ENCODE peak calls at places on chromosomes 6 and 20, in nine cellular contexts. Q, K, E, H, F, C, X, S and B are unnamed samples. For H3K36me3, the result is how much of the 10 kb centered on the place peaks cover.

GRCh38 chr6:147283460-147283859 is 79.2 kb downstream of the STXBP5 start:
- DNase-seq in Q (no peak), K (no peak), E (no peak), H (peak), F (no peak), C (no peak), X (no peak), S (no peak), B (no peak)

GRCh38 chr6:43277643-43278523 is 20.2 kb upstream of the SLC22A7 start:
- DNase-seq in Q (no peak), K (no peak), E (no peak), H (peak), F (no peak), C (no peak), X (no peak), S (no peak), B (no peak)

GRCh38 chr20:53202781-53203180 is 230.6 kb downstream of the TSHZ2 start:
- DNase-seq in Q (no peak), K (no peak), E (no peak), H (no peak), F (no peak), C (no peak), X (no peak), S (no peak), B (no peak)

GRCh38 chr6:89708316-89708715 is 69.8 kb upstream of the LYRM2 start:
- DNase-seq in Q (no peak), K (no peak), E (no peak), H (no peak), F (no peak), C (no peak), X (no peak), S (no peak), B (no peak)

GRCh38 chr6:143271024-143271423 is 179.5 kb downstream of the ADAT2 start:
- DNase-seq in Q (no peak), K (peak), E (no peak), H (peak), F (no peak), C (no peak), X (no peak), S (no peak), B (no peak)

GRCh38 chr6:30465582-30466306 is 23.6 kb upstream of the HLA-E start:
- DNase-seq in Q (no peak), K (no peak), E (no peak), H (no peak), F (no peak), C (no peak), X (no peak), S (no peak), B (no peak)

GRCh38 chr6:168192195-168192900 is 113.3 kb upstream of the FRMD1 start:
- DNase-seq in Q (no peak), K (no peak), E (no peak), H (no peak), F (no peak), C (no peak), X (no peak), S (peak), B (no peak)

GRCh38 chr6:64006246-64006645 is 370.6 kb downstream of the PHF3 start:
- DNase-seq in Q (no peak), K (no peak), E (no peak), H (no peak), F (no peak), C (no peak), X (no peak), S (no peak), B (no peak)

GRCh38 chr6:162200945-162201692 is 526.4 kb downstream of the PRKN start:
- DNase-seq in Q (no peak), K (no peak), E (no peak), H (no peak), F (no peak), C (no peak), X (no peak), S (no peak), B (no peak)

GRCh38 chr6:133567656-133568055 is 321.3 kb upstream of the TCF21 start:
- DNase-seq in Q (no peak), K (no peak), E (no peak), H (peak), F (no peak), C (no peak), X (no peak), S (no peak), B (no peak)

GRCh38 chr6:130076512-130076911 is 58.1 kb downstream of the L3MBTL3 start:
- DNase-seq in Q (no peak), K (no peak), E (no peak), H (peak), F (no peak), C (no peak), X (no peak), S (no peak), B (no peak)

GRCh38 chr6:132060591-132060990 is 109.4 kb upstream of the CCN2 start:
- DNase-seq in Q (no peak), K (no peak), E (no peak), H (peak), F (no peak), C (no peak), X (no peak), S (no peak), B (no peak)

GRCh38 chr20:53343433-53343832 is 250.2 kb downstream of the ZNF217 start:
- DNase-seq in Q (no peak), K (no peak), E (no peak), H (no peak), F (no peak), C (no peak), X (no peak), S (no peak), B (no peak)

GRCh38 chr6:143465546-143465945 is 14.9 kb downstream of the PEX3 start:
- DNase-seq in Q (no peak), K (no peak), E (no peak), H (no peak), F (no peak), C (no peak), X (no peak), S (no peak), B (no peak)

GRCh38 chr6:27479319-27480182 is 6.6 kb upstream of the ZNF184 start:
- DNase-seq in Q (peak), K (peak), E (peak), H (peak), F (peak), C (no peak), X (peak), S (peak), B (peak)

GRCh38 chr6:149483302-149483701 is 1.5 kb downstream of the ZC3H12D start:
- DNase-seq in Q (no peak), K (no peak), E (no peak), H (no peak), F (no peak), C (no peak), X (no peak), S (no peak), B (no peak)

GRCh38 chr6:42281570-42281969 is 63.9 kb upstream of the MRPS10 start:
- DNase-seq in Q (no peak), K (no peak), E (no peak), H (no peak), F (no peak), C (no peak), X (no peak), S (no peak), B (no peak)

GRCh38 chr6:86820750-86821149 is 116.6 kb upstream of the HTR1E start:
- DNase-seq in Q (no peak), K (no peak), E (no peak), H (no peak), F (no peak), C (no peak), X (no peak), S (no peak), B (no peak)

GRCh38 chr6:26234421-26235239 is 130.4 kb upstream of the BTN3A2 start:
- DNase-seq in Q (no peak), K (no peak), E (no peak), H (peak), F (no peak), C (peak), X (no peak), S (peak), B (no peak)

GRCh38 chr20:6654490-6655247 is 112.8 kb upstream of the BMP2 start:
- DNase-seq in Q (no peak), K (no peak), E (no peak), H (no peak), F (no peak), C (no peak), X (no peak), S (no peak), B (no peak)

GRCh38 chr6:28802417-28803336 is 121.1 kb downstream of the TRIM27 start:
- DNase-seq in Q (peak), K (no peak), E (no peak), H (peak), F (no peak), C (no peak), X (no peak), S (no peak), B (no peak)

GRCh38 chr6:111943723-111944122 is 70.5 kb upstream of the FYN start:
- DNase-seq in Q (no peak), K (no peak), E (no peak), H (no peak), F (no peak), C (no peak), X (no peak), S (no peak), B (no peak)

GRCh38 chr6:16625319-16626240 is 135.7 kb downstream of the ATXN1 start:
- DNase-seq in Q (no peak), K (no peak), E (no peak), H (peak), F (no peak), C (no peak), X (no peak), S (no peak), B (no peak)

GRCh38 chr6:110529907-110530306 is 53.5 kb upstream of the SLC22A16 start:
- DNase-seq in Q (no peak), K (no peak), E (no peak), H (peak), F (no peak), C (no peak), X (no peak), S (no peak), B (no peak)

GRCh38 chr6:722608-723007 is 29.7 kb upstream of the EXOC2 start:
- DNase-seq in Q (no peak), K (no peak), E (no peak), H (peak), F (peak), C (no peak), X (no peak), S (no peak), B (no peak)

GRCh38 chr6:26269406-26270120 is 95.4 kb upstream of the BTN3A2 start:
- DNase-seq in Q (no peak), K (no peak), E (no peak), H (no peak), F (no peak), C (no peak), X (no peak), S (no peak), B (no peak)

GRCh38 chr6:71164890-71165289 is 123.7 kb upstream of the OGFRL1 start:
- DNase-seq in Q (no peak), K (no peak), E (no peak), H (no peak), F (no peak), C (no peak), X (no peak), S (no peak), B (no peak)

GRCh38 chr6:1367771-1368170 is 21.6 kb upstream of the FOXF2 start:
- DNase-seq in Q (no peak), K (no peak), E (no peak), H (no peak), F (no peak), C (no peak), X (no peak), S (peak), B (no peak)

GRCh38 chr20:13029687-13030510 is 21.1 kb downstream of the SPTLC3 start:
- DNase-seq in Q (peak), K (no peak), E (peak), H (peak), F (peak), C (peak), X (no peak), S (peak), B (no peak)

GRCh38 chr6:12288211-12288618 is 1.9 kb upstream of the EDN1 start:
- DNase-seq in Q (no peak), K (no peak), E (peak), H (no peak), F (no peak), C (no peak), X (no peak), S (no peak), B (no peak)

GRCh38 chr20:21433329-21433890 is 36.1 kb upstream of the NKX2-4 start:
- DNase-seq in Q (no peak), K (no peak), E (no peak), H (peak), F (no peak), C (no peak), X (no peak), S (no peak), B (no peak)

GRCh38 chr6:113829702-113830058 is 27.5 kb upstream of the MARCKS start:
- DNase-seq in Q (no peak), K (no peak), E (no peak), H (peak), F (peak), C (no peak), X (no peak), S (no peak), B (no peak)

GRCh38 chr6:107894821-107895396 is 63.1 kb downstream of the SEC63 start:
- DNase-seq in Q (no peak), K (no peak), E (no peak), H (no peak), F (no peak), C (no peak), X (no peak), S (no peak), B (no peak)

GRCh38 chr6:108175592-108176279 is 9.9 kb downstream of the NR2E1 start:
- DNase-seq in Q (no peak), K (no peak), E (no peak), H (no peak), F (no peak), C (no peak), X (no peak), S (no peak), B (no peak)

GRCh38 chr20:61930776-61931475 is 134.8 kb downstream of the TAF4 start:
- DNase-seq in Q (no peak), K (no peak), E (no peak), H (no peak), F (no peak), C (no peak), X (no peak), S (peak), B (no peak)

GRCh38 chr20:4833074-4833473 is 111.4 kb downstream of the PRND start:
- DNase-seq in Q (no peak), K (no peak), E (no peak), H (no peak), F (no peak), C (no peak), X (no peak), S (no peak), B (no peak)

DNA sequence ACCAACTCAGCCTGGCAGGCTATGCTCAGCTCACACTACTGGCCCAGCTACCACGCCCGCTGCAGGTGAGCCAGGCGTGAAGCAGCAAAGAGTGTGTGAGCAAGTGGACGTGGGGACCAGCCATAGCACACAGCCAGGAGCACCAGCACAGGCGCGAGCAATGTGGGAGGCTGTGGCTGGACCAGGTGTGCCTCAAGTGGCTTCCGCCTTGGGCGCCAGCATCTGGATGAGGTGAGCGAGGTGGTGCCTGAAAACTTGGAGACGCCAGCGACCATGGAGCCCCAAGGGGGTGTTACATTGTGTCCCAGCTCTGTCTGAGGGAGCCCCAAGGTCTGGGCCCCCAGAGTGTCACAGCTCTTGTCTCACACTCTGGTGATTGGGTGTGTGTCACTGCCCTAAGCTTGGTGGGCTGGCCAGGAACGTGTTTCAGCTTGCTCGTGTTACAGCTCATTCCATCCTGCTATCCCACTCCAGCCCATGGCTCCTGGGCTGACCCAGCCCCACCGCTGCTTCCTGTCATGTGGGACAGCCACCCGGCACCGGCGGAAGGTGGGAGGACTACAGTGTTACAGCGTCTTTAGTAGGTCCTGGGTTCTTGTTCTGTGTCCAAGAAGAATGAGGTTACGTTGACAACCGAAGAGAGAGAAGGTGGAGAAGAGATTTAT is 508.0 kb upstream of the MMS22L start:
- DNase-seq in Q (no peak), K (no peak), E (no peak), H (no peak), F (no peak), C (no peak), X (no peak), S (no peak), B (no peak)
- H3K36me3 ChIP-seq in Q (under half), K (under half), E (under half), H (under half), F (under half), C (under half), X (under half), S (under half), B (under half)

GRCh38 chr20:33386673-33387072 is 14.6 kb downstream of the CDK5RAP1 start:
- DNase-seq in Q (no peak), K (no peak), E (no peak), H (no peak), F (no peak), C (no peak), X (no peak), S (no peak), B (no peak)
- H3K36me3 ChIP-seq in Q (under half), K (half or more), E (half or more), H (under half), F (under half), C (half or more), X (under half), S (half or more), B (half or more)

GRCh38 chr20:49584418-49585382 is 16.8 kb upstream of the PTGIS start:
- DNase-seq in Q (no peak), K (no peak), E (peak), H (no peak), F (no peak), C (no peak), X (no peak), S (no peak), B (no peak)
- H3K36me3 ChIP-seq in Q (under half), K (under half), E (under half), H (under half), F (under half), C (under half), X (under half), S (under half), B (under half)

DNA sequence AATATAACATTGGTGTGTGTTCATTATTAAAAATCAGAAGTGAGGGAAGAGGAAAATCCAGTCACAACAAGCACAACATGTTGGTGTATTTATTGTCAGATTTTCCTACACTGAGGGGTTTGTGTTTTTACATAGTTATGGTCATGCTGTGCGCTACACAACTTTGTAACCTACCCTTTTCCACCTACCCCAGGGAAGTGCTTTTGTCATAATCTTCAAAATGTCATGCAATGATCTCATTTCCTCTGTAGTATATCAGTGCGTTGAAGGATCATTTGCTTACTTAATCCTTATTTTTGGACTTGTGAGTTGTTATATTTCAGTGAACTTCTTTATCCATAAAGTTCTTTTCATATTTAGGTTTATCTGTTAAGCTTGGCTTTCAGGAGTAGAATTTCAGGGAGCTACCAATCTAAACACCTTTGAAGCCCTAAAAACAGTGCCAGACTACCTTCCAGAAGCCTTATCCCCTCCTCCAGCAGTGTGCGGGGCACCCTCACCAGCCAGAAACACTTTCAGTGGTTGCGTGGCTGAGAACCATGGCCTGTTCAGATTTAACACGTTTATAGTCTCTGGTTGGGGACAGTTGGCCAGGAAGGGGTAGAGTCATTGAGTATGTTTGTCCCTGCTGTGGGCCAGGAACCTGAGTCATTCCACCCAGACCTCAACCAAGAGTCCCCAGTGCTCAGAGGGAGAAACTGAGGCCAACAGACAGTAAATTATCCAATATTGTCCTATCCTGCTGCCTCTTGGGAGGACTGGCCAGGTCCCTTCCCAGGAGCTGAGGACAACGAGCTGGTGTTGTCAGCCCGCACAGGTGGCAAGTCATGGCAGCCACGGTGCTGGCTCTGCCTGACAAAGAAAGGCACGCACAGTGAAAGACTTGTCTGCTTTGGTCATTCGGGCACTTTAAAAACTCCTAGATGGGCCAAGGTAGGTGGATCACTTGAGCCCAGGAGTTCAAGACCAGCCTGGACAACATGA is 40.3 kb downstream of the STK35 start:
- DNase-seq in Q (no peak), K (no peak), E (no peak), H (no peak), F (no peak), C (no peak), X (no peak), S (no peak), B (no peak)
- H3K36me3 ChIP-seq in Q (under half), K (under half), E (under half), H (under half), F (under half), C (half or more), X (under half), S (under half), B (under half)

GRCh38 chr20:46394872-46395470 is 11.4 kb downstream of the ELMO2 start:
- DNase-seq in Q (no peak), K (no peak), E (no peak), H (no peak), F (no peak), C (no peak), X (no peak), S (no peak), B (no peak)
- H3K36me3 ChIP-seq in Q (under half), K (half or more), E (half or more), H (under half), F (under half), C (half or more), X (under half), S (half or more), B (under half)

GRCh38 chr6:99013145-99013544 is 65.4 kb upstream of the FBXL4 start:
- DNase-seq in Q (no peak), K (no peak), E (no peak), H (peak), F (peak), C (no peak), X (no peak), S (no peak), B (no peak)
- H3K36me3 ChIP-seq in Q (under half), K (under half), E (under half), H (under half), F (under half), C (under half), X (under half), S (under half), B (under half)

DNA sequence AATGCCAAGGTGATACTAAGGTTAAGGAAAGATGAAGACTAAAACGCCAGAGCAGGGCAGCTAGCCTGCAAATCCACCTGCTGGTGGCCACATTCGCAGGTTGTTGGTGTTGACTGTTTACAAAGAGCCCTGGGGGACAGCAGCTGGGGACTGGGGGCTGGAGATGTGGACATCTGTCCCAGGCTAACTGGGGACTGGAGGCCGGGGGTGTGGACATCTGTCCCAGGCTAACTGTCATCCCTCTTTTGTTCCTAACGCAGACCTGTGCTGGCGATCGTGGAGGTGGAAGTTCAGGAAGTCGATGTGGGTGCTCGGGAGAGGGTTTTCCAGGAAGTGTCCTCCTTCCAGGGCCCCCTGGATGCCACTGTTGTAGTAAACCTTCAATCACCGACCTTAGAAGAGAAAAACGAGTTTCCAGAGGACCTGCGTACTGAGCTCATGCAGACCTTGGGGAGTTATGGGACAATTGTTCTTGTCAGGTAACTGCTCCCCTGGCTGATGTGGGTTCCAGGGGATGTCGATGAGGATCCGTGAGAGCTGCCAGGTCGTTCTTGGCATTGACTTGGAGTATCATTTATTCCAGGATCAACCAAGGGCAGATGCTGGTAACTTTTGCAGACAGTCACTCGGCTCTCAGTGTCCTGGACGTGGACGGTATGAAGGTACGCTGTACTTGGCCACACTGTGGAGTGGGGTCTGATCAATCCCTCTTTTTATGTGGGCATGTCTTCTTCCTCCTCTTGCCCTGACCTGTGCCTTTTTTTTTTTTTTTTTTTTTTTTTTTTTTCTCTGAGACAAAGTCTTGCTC is 87.0 kb downstream of the SERAC1 start:
- DNase-seq in Q (no peak), K (no peak), E (no peak), H (no peak), F (no peak), C (no peak), X (no peak), S (peak), B (no peak)
- H3K36me3 ChIP-seq in Q (under half), K (half or more), E (half or more), H (half or more), F (under half), C (half or more), X (under half), S (half or more), B (half or more)